ENCODE peak calls at places on chromosomes 5 and 9, in six cellular contexts. One of them, this sample, is unnamed. For H3K4me1, the result is how much of the 10 kb centered on the place peaks cover.

GRCh38 chr9:124852829-124853531 is at the start of gene WDR38:
- DNase-seq in heart left ventricle: peak
- DNase-seq in spleen: peak
- DNase-seq in astrocyte: no peak
- DNase-seq in A549: peak
- DNase-seq in fibroblast of lung: peak
- DNase-seq in this sample: peak

GRCh38 chr9:105311317-105311716 is 66.9 kb downstream of the SLC44A1 start:
- DNase-seq in A549: no peak
- DNase-seq in astrocyte: no peak
- DNase-seq in spleen: no peak
- DNase-seq in fibroblast of lung: no peak
- DNase-seq in heart left ventricle: no peak
- DNase-seq in this sample: no peak

GRCh38 chr5:137453476-137454080 is 45.5 kb downstream of the SPOCK1 start:
- DNase-seq in fibroblast of lung: peak
- DNase-seq in heart left ventricle: no peak
- DNase-seq in spleen: no peak
- DNase-seq in A549: no peak
- DNase-seq in astrocyte: peak
- DNase-seq in this sample: no peak

GRCh38 chr9:135909371-135909770 is 2.0 kb upstream of the CAMSAP1 start:
- DNase-seq in heart left ventricle: no peak
- DNase-seq in A549: no peak
- DNase-seq in astrocyte: no peak
- DNase-seq in spleen: peak
- DNase-seq in fibroblast of lung: no peak
- DNase-seq in this sample: no peak

GRCh38 chr5:142079243-142079642 is 29.3 kb upstream of the NDFIP1 start:
- DNase-seq in A549: no peak
- DNase-seq in astrocyte: no peak
- DNase-seq in heart left ventricle: no peak
- DNase-seq in spleen: no peak
- DNase-seq in fibroblast of lung: no peak
- DNase-seq in this sample: no peak

GRCh38 chr5:173075137-173075868 is 19.2 kb downstream of the CREBRF start:
- DNase-seq in spleen: no peak
- DNase-seq in fibroblast of lung: no peak
- DNase-seq in heart left ventricle: no peak
- DNase-seq in A549: no peak
- DNase-seq in astrocyte: no peak
- DNase-seq in this sample: no peak

GRCh38 chr9:122810306-122810946 is 10.5 kb downstream of the OR1K1 start:
- DNase-seq in astrocyte: peak
- DNase-seq in spleen: peak
- DNase-seq in A549: peak
- DNase-seq in heart left ventricle: peak
- DNase-seq in fibroblast of lung: peak
- DNase-seq in this sample: no peak

GRCh38 chr5:172052454-172053236 is 46.2 kb upstream of the FBXW11 start:
- DNase-seq in fibroblast of lung: peak
- DNase-seq in heart left ventricle: peak
- DNase-seq in A549: no peak
- DNase-seq in astrocyte: peak
- DNase-seq in spleen: no peak
- DNase-seq in this sample: peak

GRCh38 chr5:53167836-53168235 is 58.3 kb upstream of the MOCS2 start:
- DNase-seq in astrocyte: peak
- DNase-seq in spleen: no peak
- DNase-seq in fibroblast of lung: peak
- DNase-seq in heart left ventricle: peak
- DNase-seq in A549: no peak
- DNase-seq in this sample: peak

GRCh38 chr5:172705576-172706084 is 64.6 kb downstream of the NEURL1B start:
- DNase-seq in spleen: peak
- DNase-seq in fibroblast of lung: no peak
- DNase-seq in A549: no peak
- DNase-seq in astrocyte: no peak
- DNase-seq in heart left ventricle: no peak
- DNase-seq in this sample: no peak

GRCh38 chr9:135498381-135499126 is 1.9 kb upstream of the MRPS2 start:
- DNase-seq in A549: no peak
- DNase-seq in fibroblast of lung: no peak
- DNase-seq in heart left ventricle: no peak
- DNase-seq in spleen: peak
- DNase-seq in astrocyte: no peak
- DNase-seq in this sample: peak

GRCh38 chr5:80097516-80097915 is 62.4 kb downstream of the THBS4 start:
- DNase-seq in A549: no peak
- DNase-seq in fibroblast of lung: no peak
- DNase-seq in spleen: no peak
- DNase-seq in heart left ventricle: no peak
- DNase-seq in astrocyte: no peak
- DNase-seq in this sample: no peak

GRCh38 chr9:30774326-30774725 is 1610.1 kb upstream of the ACO1 start:
- DNase-seq in spleen: peak
- DNase-seq in heart left ventricle: no peak
- DNase-seq in astrocyte: no peak
- DNase-seq in A549: no peak
- DNase-seq in fibroblast of lung: no peak
- DNase-seq in this sample: peak

GRCh38 chr5:150640311-150641005 is at the start of gene SYNPO:
- DNase-seq in A549: peak
- DNase-seq in heart left ventricle: peak
- DNase-seq in fibroblast of lung: peak
- DNase-seq in spleen: no peak
- DNase-seq in astrocyte: peak
- DNase-seq in this sample: peak

GRCh38 chr5:33261305-33261704 is 179.5 kb upstream of the TARS1 start:
- DNase-seq in astrocyte: peak
- DNase-seq in heart left ventricle: no peak
- DNase-seq in fibroblast of lung: peak
- DNase-seq in A549: no peak
- DNase-seq in spleen: no peak
- DNase-seq in this sample: no peak

GRCh38 chr9:116286287-116286686 is 132.7 kb downstream of the PAPPA start:
- DNase-seq in fibroblast of lung: peak
- DNase-seq in heart left ventricle: no peak
- DNase-seq in astrocyte: no peak
- DNase-seq in spleen: no peak
- DNase-seq in A549: no peak
- DNase-seq in this sample: no peak

GRCh38 chr5:181114844-181115778 is 15.9 kb downstream of the OR2V1 start:
- DNase-seq in astrocyte: peak
- DNase-seq in A549: peak
- DNase-seq in heart left ventricle: no peak
- DNase-seq in spleen: no peak
- DNase-seq in fibroblast of lung: peak
- DNase-seq in this sample: no peak

GRCh38 chr9:18394847-18395355 is 79.1 kb upstream of the ADAMTSL1 start:
- DNase-seq in A549: no peak
- DNase-seq in heart left ventricle: no peak
- DNase-seq in astrocyte: no peak
- DNase-seq in spleen: no peak
- DNase-seq in fibroblast of lung: no peak
- DNase-seq in this sample: no peak

GRCh38 chr5:172700686-172701324 is 59.7 kb downstream of the NEURL1B start:
- DNase-seq in A549: no peak
- DNase-seq in astrocyte: no peak
- DNase-seq in spleen: peak
- DNase-seq in heart left ventricle: no peak
- DNase-seq in fibroblast of lung: no peak
- DNase-seq in this sample: peak

DNA sequence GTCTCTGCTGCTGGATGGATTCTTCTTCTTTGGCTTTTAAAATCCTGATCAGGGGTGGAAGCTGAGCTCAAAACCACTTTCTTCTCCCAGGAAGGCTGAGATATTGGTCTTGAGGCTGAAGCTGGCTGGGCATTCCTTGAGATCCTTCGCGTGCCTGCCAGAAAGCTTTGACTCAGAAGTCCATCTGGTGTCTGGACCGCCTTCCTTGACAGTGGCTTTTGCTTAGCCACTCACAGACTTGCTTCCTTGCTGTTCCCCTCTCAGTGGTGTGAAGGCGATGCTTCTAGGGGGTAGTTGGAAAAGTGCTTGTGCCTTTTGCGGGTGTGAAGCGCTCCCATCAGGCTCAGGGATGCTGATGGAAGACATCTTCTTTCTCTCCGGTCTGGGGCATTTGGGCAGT is 45.9 kb downstream of the RGS3 start:
- DNase-seq in astrocyte: peak
- DNase-seq in A549: no peak
- DNase-seq in heart left ventricle: no peak
- DNase-seq in fibroblast of lung: peak
- DNase-seq in spleen: no peak
- DNase-seq in this sample: no peak
- TF ChIP-seq CTCF in astrocyte: no peak
- TF ChIP-seq CTCF in A549: no peak
- TF ChIP-seq CTCF in heart left ventricle: no peak
- TF ChIP-seq CTCF in fibroblast of lung: no peak
- TF ChIP-seq CTCF in spleen: no peak
- TF ChIP-seq CTCF in this sample: no peak

GRCh38 chr9:93207326-93207814 is 23.4 kb downstream of the WNK2 start:
- DNase-seq in spleen: peak
- DNase-seq in A549: no peak
- DNase-seq in astrocyte: peak
- DNase-seq in fibroblast of lung: peak
- DNase-seq in heart left ventricle: peak
- DNase-seq in this sample: peak

GRCh38 chr9:93205045-93205768 is 21.3 kb downstream of the WNK2 start:
- DNase-seq in fibroblast of lung: no peak
- DNase-seq in spleen: peak
- DNase-seq in astrocyte: peak
- DNase-seq in heart left ventricle: peak
- DNase-seq in A549: no peak
- DNase-seq in this sample: peak

GRCh38 chr9:93204470-93205043 is 20.6 kb downstream of the WNK2 start:
- DNase-seq in spleen: peak
- DNase-seq in heart left ventricle: no peak
- DNase-seq in fibroblast of lung: no peak
- DNase-seq in astrocyte: no peak
- DNase-seq in A549: no peak
- DNase-seq in this sample: no peak

GRCh38 chr9:93206576-93207155 is 22.7 kb downstream of the WNK2 start:
- DNase-seq in fibroblast of lung: no peak
- DNase-seq in heart left ventricle: no peak
- DNase-seq in A549: no peak
- DNase-seq in spleen: peak
- DNase-seq in astrocyte: no peak
- DNase-seq in this sample: peak

GRCh38 chr9:93205896-93206575 is 22.1 kb downstream of the WNK2 start:
- DNase-seq in astrocyte: no peak
- DNase-seq in spleen: peak
- DNase-seq in heart left ventricle: no peak
- DNase-seq in fibroblast of lung: no peak
- DNase-seq in A549: no peak
- DNase-seq in this sample: peak
- H3K4me1 ChIP-seq in astrocyte: under half
- H3K4me1 ChIP-seq in spleen: under half
- H3K4me1 ChIP-seq in heart left ventricle: half or more
- H3K4me1 ChIP-seq in fibroblast of lung: under half
- H3K4me1 ChIP-seq in A549: under half
- H3K4me1 ChIP-seq in this sample: under half

GRCh38 chr5:38753776-38754175 is 92.0 kb upstream of the OSMR start:
- DNase-seq in fibroblast of lung: no peak
- DNase-seq in astrocyte: peak
- DNase-seq in heart left ventricle: no peak
- DNase-seq in A549: no peak
- DNase-seq in spleen: no peak
- DNase-seq in this sample: no peak

GRCh38 chr5:38755171-38755570 is 90.6 kb upstream of the OSMR start:
- DNase-seq in heart left ventricle: no peak
- DNase-seq in fibroblast of lung: peak
- DNase-seq in astrocyte: peak
- DNase-seq in A549: no peak
- DNase-seq in spleen: no peak
- DNase-seq in this sample: no peak

GRCh38 chr5:38757451-38758245 is 88.2 kb upstream of the OSMR start:
- DNase-seq in astrocyte: peak
- DNase-seq in spleen: no peak
- DNase-seq in A549: no peak
- DNase-seq in fibroblast of lung: no peak
- DNase-seq in heart left ventricle: peak
- DNase-seq in this sample: no peak

GRCh38 chr5:38756068-38756467 is 89.7 kb upstream of the OSMR start:
- DNase-seq in fibroblast of lung: no peak
- DNase-seq in astrocyte: no peak
- DNase-seq in A549: no peak
- DNase-seq in spleen: no peak
- DNase-seq in heart left ventricle: no peak
- DNase-seq in this sample: no peak

GRCh38 chr5:38758774-38759423 is 86.9 kb upstream of the OSMR start:
- DNase-seq in fibroblast of lung: no peak
- DNase-seq in spleen: no peak
- DNase-seq in heart left ventricle: no peak
- DNase-seq in astrocyte: no peak
- DNase-seq in A549: no peak
- DNase-seq in this sample: no peak
- H3K27ac ChIP-seq in fibroblast of lung: no peak
- H3K27ac ChIP-seq in spleen: no peak
- H3K27ac ChIP-seq in heart left ventricle: no peak
- H3K27ac ChIP-seq in astrocyte: no peak
- H3K27ac ChIP-seq in A549: no peak
- H3K27ac ChIP-seq in this sample: no peak

GRCh38 chr5:124883686-124884085 is 137.2 kb upstream of the ZNF608 start:
- DNase-seq in astrocyte: no peak
- DNase-seq in heart left ventricle: no peak
- DNase-seq in fibroblast of lung: no peak
- DNase-seq in spleen: no peak
- DNase-seq in A549: no peak
- DNase-seq in this sample: no peak
- TF ChIP-seq CTCF in astrocyte: no peak
- TF ChIP-seq CTCF in heart left ventricle: no peak
- TF ChIP-seq CTCF in fibroblast of lung: no peak
- TF ChIP-seq CTCF in spleen: no peak
- TF ChIP-seq CTCF in A549: no peak
- TF ChIP-seq CTCF in this sample: no peak

DNA sequence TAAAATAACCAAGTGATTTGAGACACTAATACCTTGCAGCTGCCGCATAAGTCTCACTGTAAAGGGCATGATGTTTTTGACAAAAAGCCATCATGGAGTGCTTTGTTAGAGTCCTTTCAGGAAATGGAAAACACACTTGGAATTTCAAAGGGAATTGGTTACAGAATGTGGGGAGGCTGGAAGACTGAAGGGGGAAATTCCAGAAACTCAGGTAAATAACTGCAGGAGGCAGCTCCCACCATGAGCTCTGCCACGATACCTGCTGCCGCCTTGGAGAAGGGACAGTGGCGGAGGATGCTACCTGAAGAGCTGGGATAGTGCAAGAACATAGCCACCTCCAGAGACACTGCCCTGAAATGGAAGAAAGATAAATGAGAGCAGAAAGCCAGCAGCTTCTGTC is 66.9 kb downstream of the PRKACG start:
- DNase-seq in fibroblast of lung: no peak
- DNase-seq in heart left ventricle: no peak
- DNase-seq in spleen: no peak
- DNase-seq in A549: no peak
- DNase-seq in astrocyte: no peak
- DNase-seq in this sample: no peak
- H3K4me1 ChIP-seq in fibroblast of lung: under half
- H3K4me1 ChIP-seq in heart left ventricle: under half
- H3K4me1 ChIP-seq in spleen: under half
- H3K4me1 ChIP-seq in A549: under half
- H3K4me1 ChIP-seq in astrocyte: under half
- H3K4me1 ChIP-seq in this sample: under half

GRCh38 chr5:1384521-1384920 is 39.6 kb upstream of the CLPTM1L start:
- DNase-seq in spleen: peak
- DNase-seq in heart left ventricle: no peak
- DNase-seq in fibroblast of lung: no peak
- DNase-seq in astrocyte: no peak
- DNase-seq in A549: no peak
- DNase-seq in this sample: peak
- H3K27ac ChIP-seq in spleen: no peak
- H3K27ac ChIP-seq in heart left ventricle: no peak
- H3K27ac ChIP-seq in fibroblast of lung: no peak
- H3K27ac ChIP-seq in astrocyte: no peak
- H3K27ac ChIP-seq in A549: no peak
- H3K27ac ChIP-seq in this sample: no peak

This sample was measured in kidney.